ENCODE peak calls at places on chromosomes 12 and 14, in ten cellular contexts. O is GM10248; Q is stimulated activated CD8-positive, alpha-beta memory T cell treated with anti-CD3 and anti-CD28 coated beads, Interleukin-4, amount 100 ng/mL, for 1 hour; S is LoVo; T is left cardiac atrium; X is ACHN; Y is IMR-90; H is HTR-8/SVneo; F is cardiac fibroblast; L is WTC11. R is an unnamed sample.
A peak's percentile ranks its signal among the peaks of the same experiment; 100 is the strongest.

GRCh38 chr12:15268927-15269552 is 47.8 kb upstream of the RERG start:
- DNase-seq in H (peak; percentile 24), Y (peak; percentile 58), X (peak; percentile 85), F (peak; percentile 85), S (peak; percentile 83), L (no peak), Q (peak; percentile 9), O (peak; percentile 67), T (no peak), R (peak; percentile 83)

GRCh38 chr12:29157486-29157946 is 8.4 kb downstream of the FAR2 start:
- DNase-seq in Y (peak; percentile 33), T (no peak), X (no peak), Q (no peak), S (no peak), H (no peak), L (no peak), O (no peak), F (peak; percentile 88), R (no peak)

GRCh38 chr14:80428171-80428570 is 216.9 kb upstream of the DIO2 start:
- DNase-seq in Y (peak; percentile 47), Q (no peak), L (no peak), S (no peak), O (no peak), T (no peak), H (no peak), F (peak; percentile 36), X (no peak), R (no peak)

GRCh38 chr12:15808250-15808971 is 19.2 kb upstream of the EPS8 start:
- DNase-seq in T (no peak), X (no peak), S (no peak), H (no peak), O (no peak), Y (peak; percentile 83), F (no peak), Q (no peak), L (no peak), R (no peak)

GRCh38 chr12:92606956-92607355 is 95.8 kb upstream of the PLEKHG7 start:
- DNase-seq in L (no peak), Y (no peak), X (no peak), H (no peak), Q (no peak), F (no peak), O (no peak), T (no peak), S (no peak), R (no peak)

GRCh38 chr12:64466178-64466577 is 14.3 kb downstream of the TBK1 start:
- DNase-seq in S (no peak), Y (no peak), L (no peak), X (no peak), F (no peak), O (no peak), T (no peak), H (no peak), Q (no peak), R (no peak)

GRCh38 chr14:61186793-61187641 is 94.1 kb downstream of the TMEM30B start:
- DNase-seq in O (no peak), H (no peak), Q (no peak), L (no peak), T (no peak), X (no peak), Y (no peak), F (no peak), S (no peak), R (no peak)

GRCh38 chr12:11822071-11822818 is 172.8 kb downstream of the ETV6 start:
- DNase-seq in F (peak; percentile 87), Y (peak; percentile 87), S (no peak), Q (no peak), H (no peak), O (peak; percentile 57), X (peak; percentile 73), L (no peak), T (no peak), R (no peak)

GRCh38 chr14:84969501-84969900 is 560.4 kb upstream of the FLRT2 start:
- DNase-seq in F (no peak), Q (no peak), H (no peak), L (no peak), X (no peak), S (no peak), Y (no peak), O (no peak), T (no peak), R (no peak)

GRCh38 chr14:98290596-98290995 is 981.4 kb downstream of the BCL11B start:
- DNase-seq in L (no peak), Q (no peak), S (no peak), Y (no peak), H (no peak), X (peak; percentile 2), F (no peak), T (no peak), O (no peak), R (no peak)

R was measured in Karpas-422.